ENCODE peak calls at places on chromosomes 2 and 18, in eight cellular contexts. H is pancreas, E is gastrocnemius medialis, V is kidney, C is tibial nerve, T is Panc1, P is sigmoid colon, S is spleen. M is an unnamed sample.

GRCh38 chr2:20578895-20579825 is 71.7 kb downstream of the HS1BP3 start:
- DNase-seq in E (peak), V (peak), H (peak), T (no peak), C (peak), S (peak), P (peak), M (peak)

GRCh38 chr2:146734042-146734715 is 1110.7 kb upstream of the ACVR2A start:
- DNase-seq in H (no peak), E (no peak), C (no peak), T (peak), S (no peak), P (no peak), V (no peak), M (no peak)

GRCh38 chr2:21070322-21071257 is 26.7 kb upstream of the APOB start:
- DNase-seq in V (no peak), P (no peak), C (no peak), S (no peak), H (no peak), T (no peak), E (no peak), M (no peak)

GRCh38 chr2:3219536-3219935 is 158.1 kb downstream of the EIPR1 start:
- DNase-seq in V (no peak), C (no peak), T (no peak), S (no peak), P (no peak), H (no peak), E (no peak), M (no peak)

GRCh38 chr2:106885981-106886915 is at the start of gene ST6GAL2:
- DNase-seq in P (no peak), E (no peak), H (no peak), T (no peak), V (peak), S (no peak), C (no peak), M (peak)

GRCh38 chr2:238520359-238520886 is 93.7 kb downstream of the ASB1 start:
- DNase-seq in S (peak), T (no peak), C (no peak), V (no peak), H (no peak), P (no peak), E (no peak), M (no peak)

GRCh38 chr2:108786354-108787208 is at the start of gene CCDC138:
- DNase-seq in V (peak), H (peak), C (peak), P (peak), E (peak), S (peak), T (peak), M (peak)

GRCh38 chr2:16285813-16286510 is 345.6 kb downstream of the MYCN start:
- DNase-seq in C (no peak), T (no peak), P (no peak), H (no peak), E (no peak), S (no peak), V (no peak), M (no peak)

GRCh38 chr2:74199871-74200305 is 1.5 kb downstream of the MTHFD2 start:
- DNase-seq in C (no peak), H (no peak), S (no peak), T (no peak), V (no peak), P (no peak), E (no peak), M (no peak)

GRCh38 chr2:113795405-113795920 is 39.0 kb upstream of the SLC35F5 start:
- DNase-seq in S (no peak), H (no peak), T (no peak), E (no peak), P (no peak), C (no peak), V (no peak), M (no peak)

GRCh38 chr2:238107525-238108422 is 7.6 kb downstream of the ESPNL start:
- DNase-seq in H (no peak), C (no peak), T (no peak), E (no peak), P (peak), S (peak), V (peak), M (no peak)

DNA sequence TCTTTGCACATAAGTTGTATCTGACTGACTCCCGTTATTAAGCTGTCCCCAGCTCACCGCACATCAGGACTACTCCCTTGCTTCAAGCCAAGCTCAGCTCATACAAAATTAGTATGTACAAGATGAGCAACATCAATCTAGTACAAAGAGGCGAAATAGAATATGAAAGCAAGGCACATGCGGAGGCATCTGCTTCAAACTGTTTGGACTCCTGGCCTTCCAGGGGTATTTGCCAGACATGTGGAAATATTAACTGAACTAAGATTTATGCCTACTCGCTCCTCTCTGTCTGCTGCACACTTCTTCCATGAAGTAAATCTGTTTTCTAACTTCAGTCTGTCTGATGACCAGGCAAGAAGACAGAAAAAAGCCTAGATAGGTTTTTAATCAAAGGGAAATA is 499.8 kb downstream of the PID1 start:
- DNase-seq in T (no peak), V (no peak), P (peak), E (peak), H (no peak), C (no peak), S (no peak), M (no peak)
- H3K4me3 ChIP-seq in T (no peak), V (no peak), P (no peak), E (no peak), H (no peak), C (no peak), S (no peak), M (no peak)

GRCh38 chr18:7657050-7657449 is 89.9 kb downstream of the PTPRM start:
- DNase-seq in V (no peak), E (no peak), S (no peak), T (no peak), P (no peak), C (no peak), H (no peak), M (no peak)
- H3K27ac ChIP-seq in V (no peak), E (peak), S (no peak), T (no peak), P (no peak), C (no peak), H (no peak), M (no peak)

DNA sequence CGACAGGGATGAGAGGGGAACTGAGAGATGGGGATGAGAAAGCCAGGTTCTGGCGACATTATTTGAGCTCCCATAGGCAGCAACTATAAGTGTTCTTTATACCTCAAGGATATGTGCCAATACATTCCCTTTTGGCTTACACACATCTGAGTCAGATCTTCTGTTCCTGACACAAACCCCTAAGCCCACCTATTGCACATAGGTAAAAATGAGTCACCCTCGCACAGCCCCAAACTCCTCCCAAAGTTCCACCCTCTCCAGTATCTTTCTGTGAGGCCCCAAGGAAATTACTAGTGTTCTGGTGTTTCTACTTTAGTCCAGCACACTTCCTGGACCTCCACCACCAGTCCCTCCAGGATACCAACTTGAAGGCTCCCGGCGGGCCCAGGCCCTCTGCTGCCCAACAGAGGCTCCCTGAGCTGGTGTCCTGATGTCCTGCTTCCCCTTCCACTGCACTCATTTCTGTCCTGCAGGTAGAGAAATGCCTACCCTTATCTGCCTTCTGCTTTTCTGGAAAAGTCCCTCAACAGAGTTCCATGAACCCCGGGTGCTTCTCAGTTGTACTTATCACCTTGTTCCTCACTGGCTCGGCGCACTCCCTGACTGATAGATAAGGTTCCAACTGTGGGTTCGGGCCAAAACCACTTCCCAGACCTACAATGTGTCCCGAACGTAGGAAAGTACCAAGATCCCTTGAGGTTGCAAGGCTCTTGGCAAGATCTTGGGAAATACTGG is 125.5 kb downstream of the EN1 start:
- DNase-seq in V (no peak), T (no peak), P (no peak), E (no peak), S (no peak), H (no peak), C (no peak), M (no peak)
- TF ChIP-seq CTCF in V (no peak), T (no peak), P (no peak), E (no peak), S (no peak), H (no peak), C (no peak), M (no peak)

GRCh38 chr18:79949571-79950439 is 1.6 kb downstream of the SLC66A2 start:
- DNase-seq in V (peak), C (no peak), S (peak), T (no peak), P (peak), H (no peak), E (no peak), M (peak)

GRCh38 chr18:79947054-79947755 is 4.2 kb downstream of the SLC66A2 start:
- DNase-seq in C (no peak), S (peak), E (no peak), P (peak), T (no peak), V (peak), H (no peak), M (peak)

GRCh38 chr18:79950440-79951341 is 762 bp downstream of the SLC66A2 start:
- DNase-seq in P (peak), C (no peak), E (no peak), V (peak), T (no peak), H (peak), S (peak), M (peak)

GRCh38 chr18:79947881-79948610 is 3.4 kb downstream of the SLC66A2 start:
- DNase-seq in S (peak), C (no peak), T (no peak), E (peak), V (peak), P (peak), H (no peak), M (peak)

GRCh38 chr18:79948719-79949411 is 2.6 kb downstream of the SLC66A2 start:
- DNase-seq in S (peak), V (peak), C (no peak), P (peak), E (no peak), H (no peak), T (no peak), M (peak)
- H3K4me3 ChIP-seq in S (peak), V (peak), C (no peak), P (no peak), E (peak), H (no peak), T (peak), M (peak)

GRCh38 chr2:100781009-100781325 is 39.0 kb upstream of the NPAS2 start:
- DNase-seq in H (no peak), S (no peak), C (no peak), P (no peak), T (no peak), V (no peak), E (no peak), M (no peak)
- H3K27ac ChIP-seq in H (peak), S (no peak), C (no peak), P (no peak), T (peak), V (no peak), E (no peak), M (no peak)

GRCh38 chr2:63186331-63186730 is 135.7 kb downstream of the OTX1 start:
- DNase-seq in V (no peak), H (no peak), C (no peak), P (no peak), T (no peak), S (no peak), E (no peak), M (no peak)

GRCh38 chr2:63194175-63194574 is 143.5 kb downstream of the OTX1 start:
- DNase-seq in V (no peak), E (no peak), P (no peak), T (no peak), H (no peak), S (no peak), C (no peak), M (no peak)

GRCh38 chr2:63192169-63192888 is 141.7 kb downstream of the OTX1 start:
- DNase-seq in V (no peak), H (no peak), S (no peak), E (no peak), T (no peak), C (no peak), P (no peak), M (no peak)

GRCh38 chr2:63192889-63193778 is 142.5 kb downstream of the OTX1 start:
- DNase-seq in S (no peak), V (no peak), P (no peak), T (no peak), C (no peak), E (no peak), H (no peak), M (no peak)

GRCh38 chr2:63189026-63189425 is 138.4 kb downstream of the OTX1 start:
- DNase-seq in T (peak), V (no peak), P (no peak), S (no peak), E (no peak), H (peak), C (no peak), M (no peak)
- TF ChIP-seq CTCF in T (peak), V (peak), P (no peak), S (no peak), E (peak), H (no peak), C (no peak), M (no peak)

M was measured in coronary artery.